ENCODE peak calls at places on chromosomes 7 and 10, in nine cellular contexts. V is left lung, D is lower lobe of right lung, L is epithelial cell of esophagus, S is neural progenitor cell, W is heart left ventricle, Y is transverse colon, Z is A549, F is OCI-LY7. J is an unnamed sample.

GRCh38 chr10:3911713-3912442 is 126.9 kb upstream of the KLF6 start:
- DNase-seq in F (no peak), Y (no peak), Z (no peak), W (no peak), V (no peak), S (no peak), L (peak; percentile 72), D (no peak), J (no peak)

GRCh38 chr10:12748186-12748585 is 253.3 kb downstream of the CCDC3 start:
- DNase-seq in W (no peak), F (no peak), V (no peak), Y (no peak), D (no peak), Z (no peak), L (no peak), S (no peak), J (no peak)

GRCh38 chr7:87570178-87570577 is 30.5 kb downstream of the ABCB1 start:
- DNase-seq in Y (no peak), W (no peak), Z (no peak), F (no peak), D (no peak), S (no peak), L (peak; percentile 68), V (no peak), J (no peak)

GRCh38 chr10:48505394-48506112 is 99.3 kb downstream of the ARHGAP22 start:
- DNase-seq in Z (no peak), W (no peak), V (no peak), S (no peak), L (no peak), Y (no peak), D (no peak), F (no peak), J (no peak)

GRCh38 chr7:4641091-4641666 is 40.9 kb upstream of the FOXK1 start:
- DNase-seq in Z (no peak), Y (no peak), L (no peak), V (no peak), W (no peak), S (no peak), F (no peak), D (no peak), J (no peak)

GRCh38 chr10:113230018-113230610 is 280.1 kb downstream of the TCF7L2 start:
- DNase-seq in S (no peak), D (no peak), Z (no peak), L (no peak), Y (no peak), F (no peak), W (no peak), V (no peak), J (no peak)

GRCh38 chr10:3708830-3709229 is 76.2 kb downstream of the KLF6 start:
- DNase-seq in Z (no peak), D (no peak), V (no peak), S (no peak), Y (no peak), W (no peak), F (no peak), L (no peak), J (no peak)

GRCh38 chr10:73414230-73414981 is 548 bp upstream of the ANXA7 start:
- DNase-seq in S (no peak), D (no peak), W (no peak), Z (no peak), F (no peak), Y (peak; percentile 48), V (no peak), L (peak; percentile 84), J (no peak)

GRCh38 chr10:125076891-125077643 is 83.3 kb downstream of the CTBP2 start:
- DNase-seq in Y (no peak), F (no peak), D (no peak), V (no peak), Z (no peak), S (no peak), W (no peak), L (no peak), J (no peak)

GRCh38 chr7:74615933-74616780 is 41.4 kb upstream of the GTF2I start:
- DNase-seq in S (no peak), W (no peak), D (no peak), V (no peak), F (peak; percentile 52), L (no peak), Z (no peak), Y (no peak), J (no peak)

GRCh38 chr7:50312176-50312575 is 7.7 kb downstream of the IKZF1 start:
- DNase-seq in D (no peak), V (no peak), S (no peak), Z (no peak), L (no peak), W (no peak), Y (no peak), F (peak; percentile 54), J (no peak)

GRCh38 chr7:113283861-113284260 is 165.5 kb upstream of the SMIM30 start:
- DNase-seq in V (no peak), W (no peak), D (no peak), Z (no peak), L (no peak), S (no peak), F (no peak), Y (no peak), J (no peak)

GRCh38 chr10:13942030-13942429 is 355.3 kb downstream of the PRPF18 start:
- DNase-seq in S (no peak), D (no peak), V (no peak), L (no peak), Y (no peak), Z (no peak), W (no peak), F (no peak), J (no peak)

GRCh38 chr7:81584667-81585066 is 185.2 kb downstream of the HGF start:
- DNase-seq in Y (no peak), Z (no peak), S (no peak), L (no peak), W (no peak), V (no peak), F (no peak), D (no peak), J (no peak)

GRCh38 chr10:52539463-52539862 is 225.4 kb downstream of the DKK1 start:
- DNase-seq in V (no peak), F (no peak), Z (peak; percentile 58), L (peak; percentile 68), Y (no peak), D (no peak), S (no peak), W (no peak), J (no peak)

GRCh38 chr7:113370910-113371309 is 252.6 kb upstream of the SMIM30 start:
- DNase-seq in Y (no peak), L (no peak), S (no peak), D (no peak), V (no peak), Z (no peak), F (no peak), W (no peak), J (no peak)

GRCh38 chr7:124032369-124033092 is at the start of gene TMEM229A:
- DNase-seq in V (peak; percentile 36), Z (peak; percentile 25), W (peak; percentile 21), D (peak; percentile 48), L (peak; percentile 55), Y (peak; percentile 42), F (no peak), S (peak; percentile 87), J (peak; percentile 38)

DNA sequence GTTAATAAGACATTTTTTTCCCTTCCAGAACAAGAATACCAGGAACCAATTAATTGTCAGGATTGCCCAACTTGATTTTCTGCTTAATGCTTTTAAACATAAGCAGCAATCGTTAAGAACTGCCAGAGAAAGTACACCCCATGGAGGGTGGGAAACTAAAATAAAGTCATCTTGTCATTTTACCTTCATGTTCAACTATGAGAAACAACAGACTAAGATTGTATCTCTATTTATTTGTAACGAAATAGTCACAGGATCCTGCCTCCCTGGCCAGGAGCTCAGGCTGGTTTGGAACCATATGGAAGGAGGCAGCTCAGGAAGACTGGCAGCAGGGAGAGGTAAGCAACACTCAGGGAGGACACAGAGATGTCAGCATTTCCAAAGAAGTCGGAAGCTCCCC is 129.6 kb downstream of the TNS3 start:
- DNase-seq in W (no peak), F (no peak), L (no peak), V (no peak), Z (no peak), Y (no peak), S (no peak), D (no peak), J (no peak)
- H3K4me3 ChIP-seq in W (peak overlapping the region; percentile 35), F (no peak overlapping the region), L (no peak overlapping the region), V (peak overlapping the region; percentile 2), Z (no peak overlapping the region), Y (no peak overlapping the region), S (no peak overlapping the region), D (peak overlapping the region; percentile 25), J (no peak overlapping the region)

GRCh38 chr10:96374639-96374984 is 15.8 kb upstream of the OPALIN start:
- DNase-seq in Z (no peak), Y (no peak), D (no peak), S (peak; percentile 59), W (no peak), V (no peak), L (no peak), F (no peak), J (no peak)
- H3K4me3 ChIP-seq in Z (peak overlapping the region; percentile 42), Y (no peak overlapping the region), D (peak overlapping the region; percentile 54), S (peak overlapping the region; percentile 49), W (peak overlapping the region; percentile 46), V (peak overlapping the region; percentile 41), L (no peak overlapping the region), F (peak overlapping the region; percentile 63), J (no peak overlapping the region)

DNA sequence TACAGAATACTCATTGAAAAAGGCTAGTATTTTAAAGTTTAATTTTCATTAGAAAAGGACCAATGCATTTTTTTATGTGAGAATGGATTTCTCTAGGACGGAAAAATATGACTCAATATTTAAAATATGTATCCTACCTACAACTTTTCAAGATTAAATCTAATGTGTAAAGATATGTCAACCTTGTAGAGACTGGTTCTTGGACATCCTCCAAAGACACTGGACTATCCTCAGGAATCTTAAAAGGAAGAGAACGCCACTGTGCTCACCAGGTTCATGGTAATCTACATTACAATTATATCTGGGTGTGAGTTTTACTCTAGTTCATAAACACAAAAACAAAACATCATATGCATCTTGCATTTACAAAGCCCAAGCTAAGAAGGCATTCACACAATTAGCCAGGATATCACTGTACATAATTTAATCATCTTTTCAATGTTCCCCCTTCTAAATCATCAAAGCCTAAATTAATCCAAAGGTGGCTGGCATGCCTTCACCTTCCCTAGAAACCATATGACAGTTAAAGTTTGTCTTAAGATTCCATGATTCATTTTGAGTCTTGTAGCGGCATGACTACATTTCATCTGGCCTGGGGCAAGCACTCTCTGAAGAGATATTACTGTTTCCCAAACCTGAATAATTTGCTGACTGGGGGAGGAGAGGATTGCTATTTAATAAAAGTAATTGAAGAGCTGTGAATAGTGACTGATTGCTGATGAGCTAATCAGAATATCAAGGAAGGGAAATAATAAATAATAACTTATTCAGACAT is 12.0 kb downstream of the SGCE start:
- DNase-seq in S (no peak), L (peak; percentile 94), D (no peak), Y (no peak), F (no peak), W (no peak), V (no peak), Z (no peak), J (no peak)
- H3K4me3 ChIP-seq in S (no peak overlapping the region), L (no peak overlapping the region), D (no peak overlapping the region), Y (no peak overlapping the region), F (no peak overlapping the region), W (no peak overlapping the region), V (no peak overlapping the region), Z (no peak overlapping the region), J (no peak overlapping the region)

DNA sequence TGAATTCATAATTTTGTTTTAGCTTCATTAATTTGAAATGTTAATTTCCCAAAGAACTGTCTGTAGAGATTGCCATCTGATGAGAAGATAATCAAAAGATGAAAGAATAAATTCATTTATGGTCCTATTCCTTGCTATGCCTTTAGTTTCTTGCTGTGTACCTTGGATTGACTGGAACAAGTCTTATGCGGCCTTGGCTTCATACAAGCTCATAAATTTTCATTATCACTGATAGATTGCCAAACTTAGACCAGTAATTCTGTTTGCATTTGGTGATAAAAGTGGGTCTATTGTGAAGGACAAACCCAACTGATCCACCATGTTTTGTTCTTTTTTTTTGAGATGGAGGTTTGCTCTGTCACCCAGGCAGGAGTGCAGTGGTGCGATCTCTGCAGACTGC is 48.2 kb downstream of the ARID5B start:
- DNase-seq in W (no peak), V (no peak), D (no peak), Y (no peak), L (no peak), F (no peak), S (no peak), Z (no peak), J (no peak)
- H3K4me3 ChIP-seq in W (no peak overlapping the region), V (no peak overlapping the region), D (no peak overlapping the region), Y (no peak overlapping the region), L (no peak overlapping the region), F (no peak overlapping the region), S (no peak overlapping the region), Z (no peak overlapping the region), J (no peak overlapping the region)

J was measured in HAP-1.